ENCODE peak calls at places on chromosome 18, in seven cellular contexts. B is adrenal gland, R is upper lobe of right lung, T is progenitor cell of endocrine pancreas, V is heart left ventricle, J is lower leg skin, F is fibroblast of lung. H is an unnamed sample.
A peak's percentile ranks its signal among the peaks of the same experiment; 100 is the strongest.

GRCh38 chr18:70289351-70290330 is 796 bp downstream of the SOCS6 start:
- DNase-seq in T (peak; percentile 39), R (peak; percentile 77), V (peak; percentile 34), F (peak; percentile 46), B (peak; percentile 40), J (no peak), H (peak; percentile 69)

GRCh38 chr18:49471532-49471931 is 11.1 kb upstream of the DYM start:
- DNase-seq in R (no peak), F (no peak), V (no peak), T (no peak), J (no peak), B (no peak), H (no peak)

GRCh38 chr18:72941001-72941400 is 73.2 kb upstream of the NETO1 start:
- DNase-seq in V (no peak), J (no peak), R (no peak), T (no peak), F (no peak), B (no peak), H (no peak)

GRCh38 chr18:50518787-50519520 is 40.9 kb upstream of the MAPK4 start:
- DNase-seq in B (no peak), J (no peak), V (no peak), T (no peak), R (no peak), F (no peak), H (no peak)

GRCh38 chr18:25853716-25854465 is 236.5 kb downstream of the SS18 start:
- DNase-seq in R (no peak), J (no peak), V (no peak), F (peak; percentile 28), T (no peak), B (no peak), H (no peak)

GRCh38 chr18:58605027-58606020 is 23.6 kb downstream of the ALPK2 start:
- DNase-seq in T (no peak), B (no peak), V (no peak), R (no peak), J (no peak), F (peak; percentile 96), H (no peak)

GRCh38 chr18:80126797-80127196 is 17.7 kb downstream of the ADNP2 start:
- DNase-seq in J (no peak), F (no peak), T (no peak), V (no peak), B (no peak), R (no peak), H (no peak)

GRCh38 chr18:48590678-48591077 is 51.8 kb downstream of the CTIF start:
- DNase-seq in B (peak; percentile 80), F (peak; percentile 87), T (no peak), V (no peak), R (no peak), J (no peak), H (no peak)

GRCh38 chr18:13137939-13138821 is 80.4 kb upstream of the LDLRAD4 start:
- DNase-seq in R (peak; percentile 77), J (peak; percentile 46), B (peak; percentile 60), F (no peak), V (peak; percentile 69), T (no peak), H (no peak)

GRCh38 chr18:45167631-45168225 is 447.5 kb upstream of the SLC14A2 start:
- DNase-seq in F (peak; percentile 87), T (no peak), R (no peak), V (no peak), B (no peak), J (no peak), H (no peak)

GRCh38 chr18:13447621-13448020 is 229.1 kb downstream of the LDLRAD4 start:
- DNase-seq in T (no peak), J (no peak), B (peak; percentile 64), R (no peak), F (peak; percentile 95), V (no peak), H (peak; percentile 80)

GRCh38 chr18:40687401-40687800 is 1267.6 kb upstream of the PIK3C3 start:
- DNase-seq in R (no peak), J (no peak), F (peak; percentile 69), V (no peak), T (no peak), B (no peak), H (no peak)

GRCh38 chr18:38940863-38941531 is 1375.4 kb upstream of the CELF4 start:
- DNase-seq in T (no peak), R (no peak), F (peak; percentile 59), B (peak; percentile 21), V (no peak), J (no peak), H (no peak)

GRCh38 chr18:70333757-70334156 is 44.9 kb downstream of the SOCS6 start:
- DNase-seq in J (no peak), R (no peak), B (no peak), V (no peak), F (peak; percentile 99), T (no peak), H (no peak)

GRCh38 chr18:48735070-48735676 is 196.3 kb downstream of the CTIF start:
- DNase-seq in V (no peak), B (no peak), J (no peak), T (no peak), F (peak; percentile 69), R (no peak), H (no peak)

GRCh38 chr18:54671291-54671881 is 80.3 kb downstream of the DYNAP start:
- DNase-seq in V (no peak), B (no peak), F (peak; percentile 33), J (no peak), R (no peak), T (no peak), H (no peak)

GRCh38 chr18:71707985-71708500 is 836.1 kb downstream of the CBLN2 start:
- DNase-seq in F (no peak), R (no peak), J (no peak), V (no peak), T (no peak), B (no peak), H (no peak)

GRCh38 chr18:69895081-69896047 is 52.3 kb downstream of the CD226 start:
- DNase-seq in V (no peak), J (no peak), B (no peak), T (no peak), F (no peak), R (no peak), H (no peak)

GRCh38 chr18:52288403-52289004 is 51.5 kb upstream of the DCC start:
- DNase-seq in R (peak; percentile 64), V (no peak), T (peak; percentile 16), F (no peak), B (peak; percentile 27), J (no peak), H (peak; percentile 42)
- TF ChIP-seq CTCF in R (peak; percentile 50), V (no peak), T (peak; percentile 80), F (no peak), B (peak; percentile 55), J (no peak), H (peak; percentile 89)

GRCh38 chr18:21820035-21820810 is 79.6 kb downstream of the MIB1 start:
- DNase-seq in R (no peak), B (no peak), F (peak; percentile 23), T (no peak), J (no peak), V (no peak), H (no peak)
- TF ChIP-seq CTCF in R (peak; percentile 61), B (peak; percentile 45), F (peak; percentile 14), T (peak; percentile 70), J (no peak), V (peak; percentile 57), H (peak; percentile 67)

GRCh38 chr18:63003899-63004298 is 288.6 kb downstream of the PHLPP1 start:
- DNase-seq in B (no peak), R (no peak), V (no peak), J (no peak), F (no peak), T (no peak), H (no peak)
- TF ChIP-seq CTCF in B (no peak), R (no peak), V (no peak), J (no peak), F (no peak), T (no peak), H (no peak)

GRCh38 chr18:74652392-74652988 is 54.8 kb downstream of the ZNF407 start:
- DNase-seq in V (no peak), T (no peak), R (no peak), B (no peak), F (peak; percentile 34), J (no peak), H (no peak)

GRCh38 chr18:74654637-74655036 is 57.0 kb downstream of the ZNF407 start:
- DNase-seq in T (no peak), V (no peak), F (peak; percentile 33), J (no peak), B (no peak), R (no peak), H (no peak)
- TF ChIP-seq CTCF in T (peak; percentile 33), V (peak; percentile 9), F (no peak), J (no peak), B (peak; percentile 25), R (peak; percentile 22), H (no peak)

GRCh38 chr18:77870238-77870637 is 620.6 kb downstream of the GALR1 start:
- DNase-seq in J (no peak), V (no peak), F (no peak), T (no peak), R (no peak), B (peak; percentile 28), H (no peak)

GRCh38 chr18:77870894-77871293 is 621.2 kb downstream of the GALR1 start:
- DNase-seq in J (no peak), F (no peak), V (no peak), T (no peak), R (no peak), B (no peak), H (no peak)

GRCh38 chr18:77866309-77866708 is 616.7 kb downstream of the GALR1 start:
- DNase-seq in V (no peak), T (no peak), J (no peak), F (no peak), B (no peak), R (no peak), H (no peak)

GRCh38 chr18:77876319-77876865 is 626.7 kb downstream of the GALR1 start:
- DNase-seq in R (no peak), V (no peak), B (no peak), J (no peak), F (no peak), T (no peak), H (no peak)

DNA sequence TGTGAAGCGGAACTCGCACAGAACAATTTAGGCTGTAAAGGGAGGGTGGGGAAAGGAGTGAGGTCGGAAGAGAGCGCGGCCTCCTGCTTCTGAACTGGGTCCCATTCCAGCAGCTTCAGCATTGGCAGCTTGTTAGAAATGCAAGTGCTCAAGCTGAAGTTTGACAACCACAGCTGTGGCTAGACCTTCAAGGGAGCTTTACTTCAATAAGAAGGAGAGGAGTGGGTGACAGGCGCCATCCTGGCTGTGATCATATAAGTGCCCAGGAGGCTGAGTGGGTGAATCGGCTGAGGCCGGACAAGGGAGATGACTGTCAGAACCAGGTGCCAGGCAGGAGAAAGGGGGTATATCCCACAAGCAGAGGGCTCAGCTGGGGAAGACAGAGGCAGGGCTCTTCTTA is 622.5 kb downstream of the GALR1 start:
- DNase-seq in V (no peak), T (no peak), J (no peak), F (no peak), R (no peak), B (no peak), H (no peak)
- TF ChIP-seq CTCF in V (no peak), T (no peak), J (no peak), F (no peak), R (no peak), B (no peak), H (no peak)

H was measured in glutamatergic neuron.